ENCODE peak calls at places on chromosomes 4 and X, in ten cellular contexts. R is GM23338, Q is Right ventricle myocardium superior, Z is body of pancreas, G is pons, O is SW480, T is NCI-H146, U is iPS DF 6.9, C is lower leg skin, X is GM03348. E is an unnamed sample.

GRCh38 chr4:54032558-54033135 is 31.8 kb downstream of the CHIC2 start:
- DNase-seq in R (no peak), Q (no peak), Z (no peak), G (no peak), O (no peak), T (no peak), U (no peak), C (no peak), X (no peak), E (peak; percentile 27)

GRCh38 chrX:101223226-101223625 is 3.6 kb downstream of the DRP2 start:
- DNase-seq in R (no peak), Q (no peak), Z (no peak), G (no peak), O (no peak), T (no peak), U (no peak), C (no peak), X (no peak), E (no peak)

GRCh38 chrX:83022020-83022419 is 486.1 kb upstream of the POU3F4 start:
- DNase-seq in R (no peak), Q (no peak), Z (no peak), G (no peak), O (no peak), T (no peak), U (no peak), C (no peak), X (no peak), E (no peak)

GRCh38 chrX:638482-639131 is 8.0 kb downstream of the SHOX start:
- DNase-seq in R (peak; percentile 77), Q (no peak), Z (no peak), G (no peak), O (no peak), T (no peak), U (no peak), C (no peak), X (no peak), E (no peak)

GRCh38 chrX:105618393-105619101 is 203.8 kb upstream of the NRK start:
- DNase-seq in R (peak; percentile 9), Q (no peak), Z (no peak), G (no peak), O (no peak), T (no peak), U (no peak), C (no peak), X (no peak), E (no peak)

GRCh38 chr4:171308661-171309060 is 504.5 kb upstream of the GALNTL6 start:
- DNase-seq in R (no peak), Q (no peak), Z (no peak), G (no peak), O (no peak), T (no peak), U (no peak), C (no peak), X (no peak), E (peak; percentile 4)

GRCh38 chr4:128660361-128660964 is 149.0 kb upstream of the JADE1 start:
- DNase-seq in R (no peak), Q (no peak), Z (peak; percentile 59), G (peak; percentile 70), O (no peak), T (no peak), U (no peak), C (peak; percentile 65), X (peak; percentile 52), E (no peak)

GRCh38 chrX:66676990-66677389 is 38.1 kb upstream of the EDA2R start:
- DNase-seq in R (no peak), Q (no peak), Z (no peak), G (no peak), O (no peak), T (no peak), U (no peak), C (no peak), X (peak; percentile 11), E (no peak)

GRCh38 chr4:1244081-1244977 is 4.6 kb downstream of the CTBP1 start:
- DNase-seq in R (no peak), Q (peak; percentile 62), Z (no peak), G (no peak), O (no peak), T (no peak), U (no peak), C (no peak), X (peak; percentile 56), E (no peak)

GRCh38 chr4:3880595-3881120 is 114.5 kb downstream of the ADRA2C start:
- DNase-seq in R (peak; percentile 94), Q (peak; percentile 78), Z (peak; percentile 75), G (peak; percentile 19), O (peak; percentile 77), T (peak; percentile 39), U (peak; percentile 84), C (peak; percentile 21), X (peak; percentile 78), E (peak; percentile 75)

GRCh38 chr4:40325406-40326019 is 9.6 kb upstream of the CHRNA9 start:
- DNase-seq in R (peak; percentile 87), Q (no peak), Z (peak; percentile 77), G (no peak), O (peak; percentile 64), T (peak; percentile 70), U (no peak), C (no peak), X (peak; percentile 75), E (peak; percentile 80)

GRCh38 chr4:178599521-178599920 is 1157.3 kb upstream of the AGA start:
- DNase-seq in R (peak; percentile 39), Q (no peak), Z (no peak), G (no peak), O (no peak), T (no peak), U (no peak), C (no peak), X (no peak), E (no peak)

E was measured in NCI-H1417.